ENCODE peak calls at places on chromosome 1, in five cellular contexts. N is RPMI8226, O is body of pancreas, X is AG04449, F is activated T-helper 1 cell treated with Interleukin-2 at 50 U/mL for 16 hours. B is an unnamed sample.

GRCh38 chr1:115373305-115373704 is 35.3 kb upstream of the NGF start:
- DNase-seq in N (no peak), O (no peak), X (peak), F (no peak), B (no peak)

GRCh38 chr1:15347182-15347581 is 62.5 kb upstream of the EFHD2 start:
- DNase-seq in N (no peak), O (no peak), X (no peak), F (no peak), B (no peak)

GRCh38 chr1:7554343-7555270 is 216.5 kb upstream of the VAMP3 start:
- DNase-seq in N (no peak), O (no peak), X (no peak), F (no peak), B (no peak)

GRCh38 chr1:5971471-5972197 is 20.6 kb downstream of the NPHP4 start:
- DNase-seq in N (no peak), O (no peak), X (no peak), F (no peak), B (no peak)

GRCh38 chr1:182054698-182055326 is 6.7 kb downstream of the ZNF648 start:
- DNase-seq in N (peak), O (peak), X (no peak), F (no peak), B (no peak)

GRCh38 chr1:161209790-161210409 is 5.2 kb upstream of the FCER1G start:
- DNase-seq in N (peak), O (peak), X (no peak), F (peak), B (peak)

GRCh38 chr1:6734579-6735397 is 33.2 kb upstream of the DNAJC11 start:
- DNase-seq in N (no peak), O (no peak), X (no peak), F (no peak), B (peak)

GRCh38 chr1:31760422-31760900 is 3.7 kb downstream of the ADGRB2 start:
- DNase-seq in N (peak), O (no peak), X (no peak), F (no peak), B (no peak)

GRCh38 chr1:207152792-207153434 is 48.9 kb downstream of the C4BPA start:
- DNase-seq in N (peak), O (no peak), X (no peak), F (no peak), B (no peak)

GRCh38 chr1:44714944-44715571 is 15.9 kb downstream of the RNU5D-1 start:
- DNase-seq in N (peak), O (peak), X (no peak), F (peak), B (peak)

GRCh38 chr1:183580281-183580682 is 10.0 kb downstream of the NCF2 start:
- DNase-seq in N (no peak), O (no peak), X (no peak), F (no peak), B (peak)

GRCh38 chr1:178021955-178022354 is 52.1 kb upstream of the SEC16B start:
- DNase-seq in N (no peak), O (no peak), X (no peak), F (no peak), B (no peak)

GRCh38 chr1:62131093-62131725 is 63.4 kb upstream of the L1TD1 start:
- DNase-seq in N (peak), O (peak), X (no peak), F (no peak), B (peak)

GRCh38 chr1:100543640-100544039 is 5.7 kb downstream of the GPR88 start:
- DNase-seq in N (peak), O (peak), X (no peak), F (no peak), B (no peak)

GRCh38 chr1:205421728-205422127 is at the start of gene LEMD1:
- DNase-seq in N (no peak), O (no peak), X (no peak), F (no peak), B (no peak)

GRCh38 chr1:205294914-205295310 is 26.6 kb downstream of the NUAK2 start:
- DNase-seq in N (no peak), O (no peak), X (no peak), F (no peak), B (no peak)

GRCh38 chr1:45089711-45090110 is 77.7 kb downstream of the UROD start:
- DNase-seq in N (no peak), O (no peak), X (no peak), F (no peak), B (no peak)

B was measured in NCI-H2227 treated with DMSO at 0.1 percent for 48 hours.